ENCODE peak calls at places on chromosomes 11 and 22, in six cellular contexts. W is HepG2, M is K562, A is GM12891, C is GM12878, P is H1. K is an unnamed sample.

GRCh38 chr11:123082977-123083376 is 21.0 kb upstream of the HSPA8 start:
- DNase-seq in M (no peak), A (no peak), W (no peak), P (no peak), C (no peak), K (no peak)

GRCh38 chr22:20228055-20228938 is 39.8 kb downstream of the RTN4R start:
- DNase-seq in C (no peak), A (no peak), W (no peak), P (no peak), M (no peak), K (no peak)

GRCh38 chr11:68598816-68599653 is 85.3 kb upstream of the GAL start:
- DNase-seq in W (no peak), M (no peak), C (no peak), A (no peak), P (no peak), K (no peak)

GRCh38 chr22:26501996-26502395 is 10.3 kb downstream of the TFIP11 start:
- DNase-seq in M (no peak), C (no peak), A (no peak), W (no peak), P (no peak), K (no peak)

GRCh38 chr11:105202844-105203548 is 63.4 kb upstream of the CARD18 start:
- DNase-seq in C (no peak), A (no peak), P (no peak), W (peak; percentile 96), M (no peak), K (no peak)

GRCh38 chr11:96279421-96280290 is 63.3 kb downstream of the MAML2 start:
- DNase-seq in W (no peak), A (no peak), M (no peak), C (no peak), P (no peak), K (no peak)

GRCh38 chr11:2778630-2779498 is 79.1 kb upstream of the KCNQ1OT1 start:
- DNase-seq in C (no peak), M (peak; percentile 85), W (peak; percentile 66), P (no peak), A (peak; percentile 70), K (peak; percentile 28)

GRCh38 chr22:44108076-44108475 is 72.6 kb upstream of the PARVG start:
- DNase-seq in A (no peak), P (no peak), C (no peak), M (no peak), W (no peak), K (no peak)

GRCh38 chr22:32685527-32685926 is 116.0 kb upstream of the TIMP3 start:
- DNase-seq in M (no peak), A (no peak), C (no peak), P (no peak), W (no peak), K (no peak)

GRCh38 chr11:67416416-67417335 is 1.2 kb downstream of the CARNS1 start:
- DNase-seq in A (no peak), W (peak; percentile 64), M (no peak), C (no peak), P (no peak), K (no peak)

GRCh38 chr11:44133335-44133946 is 38.0 kb downstream of the EXT2 start:
- DNase-seq in W (peak; percentile 17), A (no peak), M (peak; percentile 32), P (no peak), C (no peak), K (no peak)

GRCh38 chr11:64428685-64429084 is 69.7 kb downstream of the RPS6KA4 start:
- DNase-seq in A (no peak), M (no peak), C (no peak), P (no peak), W (no peak), K (no peak)

GRCh38 chr11:48307760-48308386 is 1.9 kb downstream of the OR4S1 start:
- DNase-seq in P (no peak), C (no peak), W (peak; percentile 53), M (peak; percentile 45), A (peak; percentile 48), K (peak; percentile 27)

GRCh38 chr11:132278801-132279574 is 908.6 kb downstream of the NTM start:
- DNase-seq in M (no peak), P (no peak), C (peak; percentile 4), W (no peak), A (no peak), K (no peak)

GRCh38 chr22:46500201-46500600 is 37.2 kb downstream of the CELSR1 start:
- DNase-seq in P (peak; percentile 54), C (no peak), M (no peak), W (no peak), A (no peak), K (no peak)

GRCh38 chr11:111329306-111330204 is 31.2 kb downstream of the POU2AF3 start:
- DNase-seq in A (no peak), P (no peak), W (no peak), C (no peak), M (no peak), K (no peak)

GRCh38 chr22:24341657-24342056 is 71.0 kb downstream of the SPECC1L start:
- DNase-seq in M (no peak), C (no peak), W (no peak), A (no peak), P (no peak), K (no peak)

GRCh38 chr11:441418-442274 is at the start of gene ANO9:
- DNase-seq in P (no peak), W (peak; percentile 39), M (peak; percentile 79), A (peak; percentile 94), C (no peak), K (peak; percentile 90)

GRCh38 chr11:73518195-73518594 is 79.7 kb downstream of the FAM168A start:
- DNase-seq in W (no peak), P (no peak), M (no peak), A (no peak), C (no peak), K (no peak)

GRCh38 chr22:41902016-41902415 is 12.9 kb downstream of the SHISA8 start:
- DNase-seq in W (no peak), P (no peak), M (no peak), A (no peak), C (no peak), K (no peak)

GRCh38 chr22:39719559-39720450 is 149.3 kb downstream of the CACNA1I start:
- DNase-seq in P (no peak), A (no peak), M (no peak), W (no peak), C (no peak), K (no peak)

GRCh38 chr22:38181453-38182200 is at the start of gene PLA2G6:
- DNase-seq in A (peak; percentile 95), W (peak; percentile 97), M (peak; percentile 97), C (peak; percentile 95), P (peak; percentile 98), K (peak; percentile 97)
- TF ChIP-seq POLR2AphosphoS5 in A (no peak), W (no peak), M (no peak), C (no peak), P (peak; percentile 54), K (no peak)

GRCh38 chr11:97363331-97363730 is 973.5 kb downstream of the JRKL start:
- DNase-seq in M (no peak), W (no peak), C (no peak), A (no peak), P (no peak), K (no peak)

GRCh38 chr11:97364047-97364446 is 974.2 kb downstream of the JRKL start:
- DNase-seq in P (no peak), A (no peak), C (no peak), M (no peak), W (no peak), K (no peak)

GRCh38 chr11:97367406-97368083 is 977.7 kb downstream of the JRKL start:
- DNase-seq in A (no peak), W (no peak), C (no peak), P (no peak), M (no peak), K (no peak)

DNA sequence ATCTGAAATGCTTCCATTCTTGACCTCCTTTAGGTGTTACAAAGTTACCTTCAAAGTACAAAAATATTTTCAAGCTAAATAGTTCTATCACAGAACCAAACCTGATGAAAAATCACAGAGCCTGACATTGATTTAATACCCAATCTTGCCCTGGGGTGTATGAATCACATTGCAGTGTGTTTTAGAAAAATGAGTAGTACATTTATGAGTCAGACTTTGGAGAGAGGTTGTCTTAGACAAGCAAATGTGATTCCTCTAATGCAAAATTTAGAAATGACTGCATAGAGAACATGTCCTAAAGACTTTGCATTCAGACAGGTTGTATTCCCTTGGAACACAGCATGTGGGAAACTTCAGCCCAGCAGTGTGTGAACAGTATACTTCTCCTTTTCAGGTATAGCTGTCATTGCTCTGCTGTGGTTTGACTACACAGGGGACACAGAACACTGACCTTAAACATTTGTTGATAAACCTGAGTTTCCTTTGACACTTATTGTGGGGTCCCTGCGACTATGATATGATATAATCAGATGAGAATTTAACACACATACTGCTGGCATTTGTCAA is 972.1 kb downstream of the JRKL start:
- DNase-seq in W (no peak), M (no peak), P (no peak), A (no peak), C (no peak), K (no peak)
- TF ChIP-seq TAF1 in W (no peak), M (no peak), P (no peak), A (no peak), C (no peak), K (no peak)

GRCh38 chr11:118789501-118790356 is 1.2 kb downstream of the DDX6 start:
- DNase-seq in A (no peak), C (peak; percentile 19), M (no peak), P (no peak), W (no peak), K (no peak)

GRCh38 chr11:118791015-118791960 is at the start of gene DDX6:
- DNase-seq in P (peak; percentile 25), W (peak; percentile 67), M (peak; percentile 92), C (peak; percentile 19), A (peak; percentile 68), K (peak; percentile 76)

GRCh38 chr11:118790357-118791014 is 478 bp downstream of the DDX6 start:
- DNase-seq in M (no peak), W (peak; percentile 59), C (peak; percentile 26), A (peak; percentile 24), P (no peak), K (peak; percentile 41)

GRCh38 chr11:118791961-118792578 is 1.1 kb upstream of the DDX6 start:
- DNase-seq in P (no peak), M (peak; percentile 43), A (peak; percentile 17), W (no peak), C (no peak), K (peak; percentile 23)

DNA sequence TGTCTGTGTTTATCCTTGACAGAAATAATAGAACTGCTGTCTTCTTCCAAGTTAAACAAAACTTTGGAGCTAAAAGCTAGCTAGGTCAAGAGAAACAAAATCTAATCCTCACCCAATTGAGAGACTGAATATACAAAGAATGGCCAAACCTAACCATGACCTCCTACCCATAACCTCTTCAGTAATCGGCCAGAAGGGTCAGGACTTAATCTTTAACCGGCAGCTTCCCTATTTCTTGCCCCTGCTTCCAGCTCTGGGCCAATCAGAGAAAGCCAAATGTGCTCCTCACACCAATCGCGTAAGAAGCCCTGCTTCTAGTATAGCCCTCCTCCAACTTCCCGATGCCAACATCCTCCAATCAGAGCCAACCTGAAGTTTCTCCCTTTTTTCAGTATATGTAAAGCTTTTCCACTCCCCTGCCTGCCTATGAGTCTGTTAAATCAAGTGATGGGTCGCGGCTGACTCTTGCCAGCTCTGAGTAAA is 1.7 kb upstream of the DDX6 start:
- DNase-seq in P (peak; percentile 86), M (peak; percentile 63), W (peak; percentile 92), A (peak; percentile 62), C (peak; percentile 91), K (peak; percentile 57)
- TF ChIP-seq POLR2A in P (peak; percentile 97), M (peak; percentile 78), W (peak; percentile 80), A (peak; percentile 90), C (peak; percentile 51), K (peak; percentile 74)

DNA sequence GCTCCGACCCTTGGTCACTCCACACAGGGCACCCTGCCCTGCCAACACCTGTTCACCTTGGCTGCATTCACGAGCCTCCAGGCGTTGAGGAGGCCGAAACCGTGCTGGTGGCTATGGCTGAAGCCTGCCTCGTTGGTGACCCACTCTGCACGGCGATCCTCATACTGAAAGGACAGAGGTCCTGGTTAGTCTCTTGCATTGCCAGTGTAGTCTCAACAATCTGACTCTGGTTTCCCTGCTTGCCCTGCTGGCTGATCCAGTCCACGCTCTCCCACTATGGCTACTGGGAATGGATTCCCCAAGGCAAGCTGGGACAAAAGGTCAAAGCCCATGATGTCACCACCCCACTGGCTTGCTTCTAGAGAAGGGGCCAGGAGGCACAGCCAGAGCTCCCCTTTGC is 12.9 kb downstream of the PCSK7 start:
- DNase-seq in M (no peak), C (no peak), W (no peak), A (no peak), P (no peak), K (no peak)
- TF ChIP-seq POLR2AphosphoS5 in M (no peak), C (no peak), W (no peak), A (no peak), P (no peak), K (no peak)

K was measured in GM12892.